ENCODE peak calls at places on chromosome 15, in four cellular contexts. B is HepG2, I is K562, A is H1. K is an unnamed sample.

GRCh38 chr15:80831606-80832224 is 52.5 kb downstream of the CEMIP start:
- DNase-seq in B (no peak), A (no peak), I (no peak), K (no peak)

GRCh38 chr15:39828374-39828931 is 45.8 kb upstream of the FSIP1 start:
- DNase-seq in B (no peak), I (no peak), A (no peak), K (no peak)

GRCh38 chr15:55231455-55231854 is 34.7 kb upstream of the RSL24D1 start:
- DNase-seq in A (no peak), B (no peak), I (no peak), K (no peak)

GRCh38 chr15:42080585-42081462 is 13.5 kb downstream of the PLA2G4D start:
- DNase-seq in A (no peak), B (no peak), I (no peak), K (no peak)

GRCh38 chr15:44340410-44340809 is 51.9 kb downstream of the GOLM2 start:
- DNase-seq in I (no peak), B (no peak), A (no peak), K (no peak)

GRCh38 chr15:89820651-89821611 is 6.3 kb upstream of the ANPEP start:
- DNase-seq in I (no peak), A (no peak), B (no peak), K (peak; percentile 73)

GRCh38 chr15:41423979-41424659 is 7.2 kb downstream of the RTF1 start:
- DNase-seq in B (no peak), A (no peak), I (no peak), K (no peak)

GRCh38 chr15:43329222-43329959 is 982 bp downstream of the LCMT2 start:
- DNase-seq in I (peak; percentile 18), A (no peak), B (no peak), K (no peak)

GRCh38 chr15:59237854-59238252 is 31.2 kb downstream of the LDHAL6B start:
- DNase-seq in I (no peak), A (no peak), B (no peak), K (no peak)

GRCh38 chr15:98906712-98907083 is 100.9 kb downstream of the PGPEP1L start:
- DNase-seq in A (no peak), I (no peak), B (no peak), K (peak; percentile 63)
- TF ChIP-seq RAD21 in A (no peak), I (no peak), B (no peak), K (no peak)

GRCh38 chr15:47066386-47066785 is 650.9 kb upstream of the SEMA6D start:
- DNase-seq in A (no peak), I (no peak), B (no peak), K (no peak)
- TF ChIP-seq RNF2 in A (no peak), I (no peak), B (no peak), K (no peak)

GRCh38 chr15:33179874-33180273 is 14.6 kb downstream of the FMN1 start:
- DNase-seq in B (no peak), A (no peak), I (no peak), K (no peak)
- TF ChIP-seq USF2 in B (no peak), A (no peak), I (no peak), K (no peak)

GRCh38 chr15:69403611-69404010 is 10.5 kb upstream of the KIF23 start:
- DNase-seq in A (no peak), B (no peak), I (no peak), K (no peak)
- TF ChIP-seq RAD21 in A (no peak), B (no peak), I (no peak), K (no peak)

GRCh38 chr15:67433495-67434099 is 87.3 kb upstream of the C15orf61 start:
- DNase-seq in B (peak; percentile 24), A (peak; percentile 7), I (peak; percentile 60), K (peak; percentile 69)
- TF ChIP-seq RNF2 in B (no peak), A (no peak), I (no peak), K (no peak)